ENCODE peak calls at places on chromosome 4, in ten cellular contexts. V is NCI-H2029, P is GM13977, X is OCI-LY7, W is fibroblast of the aortic adventitia, M is GM04504, B is GM23338, E is uterus, F is SK-N-DZ, H is HCEC 1CT. L is an unnamed sample.

GRCh38 chr4:176205299-176205698 is 9.9 kb upstream of the SPATA4 start:
- DNase-seq in F (no peak), V (no peak), P (no peak), M (no peak), B (peak), W (no peak), H (no peak), E (no peak), X (no peak), L (no peak)

GRCh38 chr4:7516773-7517144 is 82.0 kb upstream of the PSAPL1 start:
- DNase-seq in M (no peak), X (no peak), F (no peak), H (no peak), W (no peak), E (no peak), V (no peak), B (peak), P (no peak), L (no peak)

GRCh38 chr4:137363496-137363895 is 168.8 kb downstream of the PCDH18 start:
- DNase-seq in E (no peak), W (no peak), X (no peak), M (no peak), P (no peak), B (no peak), V (no peak), H (no peak), F (no peak), L (no peak)

GRCh38 chr4:8580321-8581093 is at the start of gene GPR78:
- DNase-seq in E (peak), W (peak), H (no peak), X (no peak), P (peak), V (no peak), M (no peak), B (peak), F (no peak), L (peak)

GRCh38 chr4:109723110-109723509 is 6.8 kb downstream of the PLA2G12A start:
- DNase-seq in B (no peak), F (no peak), V (no peak), M (no peak), E (no peak), P (no peak), W (no peak), X (peak), H (no peak), L (no peak)

GRCh38 chr4:183257808-183258207 is 62.3 kb downstream of the CLDN22 start:
- DNase-seq in M (no peak), X (no peak), H (no peak), E (no peak), B (peak), F (peak), V (no peak), W (no peak), P (no peak), L (peak)

GRCh38 chr4:102817021-102817605 is 10.2 kb downstream of the UBE2D3 start:
- DNase-seq in F (no peak), B (no peak), H (no peak), V (no peak), X (no peak), W (no peak), M (no peak), E (no peak), P (no peak), L (no peak)

GRCh38 chr4:147760695-147761094 is 28.8 kb downstream of the ARHGAP10 start:
- DNase-seq in H (no peak), X (no peak), P (no peak), B (no peak), M (no peak), E (no peak), W (no peak), F (no peak), V (peak), L (peak)

GRCh38 chr4:110518889-110519490 is 43.0 kb downstream of the ENPEP start:
- DNase-seq in B (peak), M (no peak), E (no peak), P (peak), F (peak), H (no peak), V (no peak), W (peak), X (peak), L (peak)

GRCh38 chr4:165765053-165765452 is 108.0 kb upstream of the TLL1 start:
- DNase-seq in B (no peak), P (no peak), V (no peak), W (no peak), M (no peak), H (no peak), X (no peak), E (no peak), F (no peak), L (peak)

GRCh38 chr4:147578057-147578476 is 39.1 kb upstream of the TMEM184C start:
- DNase-seq in P (no peak), F (no peak), M (no peak), B (no peak), V (no peak), H (peak), E (peak), X (no peak), W (peak), L (peak)

GRCh38 chr4:186900232-186900900 is 176.7 kb upstream of the FAT1 start:
- DNase-seq in V (no peak), E (no peak), M (peak), W (peak), F (no peak), B (no peak), H (peak), P (no peak), X (no peak), L (no peak)

GRCh38 chr4:51894246-51894645 is 51.3 kb downstream of the DCUN1D4 start:
- DNase-seq in X (no peak), B (no peak), H (peak), P (no peak), W (peak), M (peak), F (no peak), E (no peak), V (no peak), L (no peak)

GRCh38 chr4:126687655-126688358 is 945.0 kb upstream of the INTU start:
- DNase-seq in H (no peak), W (no peak), M (no peak), V (no peak), P (no peak), F (no peak), E (no peak), B (no peak), X (no peak), L (no peak)

GRCh38 chr4:650951-651883 is 22.9 kb downstream of the ATP5ME start:
- DNase-seq in E (no peak), F (no peak), P (no peak), V (no peak), W (no peak), H (no peak), M (no peak), X (no peak), B (peak), L (peak)

GRCh38 chr4:8393593-8394038 is 46.9 kb downstream of the ACOX3 start:
- DNase-seq in M (peak), B (no peak), H (peak), E (peak), V (no peak), X (no peak), F (peak), P (peak), W (peak), L (peak)

GRCh38 chr4:7942019-7942556 is 2.4 kb upstream of the AFAP1 start:
- DNase-seq in V (no peak), B (no peak), X (no peak), W (no peak), E (no peak), P (no peak), M (no peak), F (no peak), H (no peak), L (no peak)

GRCh38 chr4:183407635-183408463 is 36.6 kb upstream of the CDKN2AIP start:
- DNase-seq in H (no peak), E (no peak), P (no peak), B (no peak), F (no peak), V (no peak), W (no peak), M (no peak), X (no peak), L (no peak)

GRCh38 chr4:187606581-187606980 is 389.0 kb upstream of the ZFP42 start:
- DNase-seq in M (peak), V (peak), X (peak), E (no peak), B (peak), P (peak), W (peak), F (peak), H (peak), L (peak)

GRCh38 chr4:168540086-168540864 is 43.4 kb downstream of the PALLD start:
- DNase-seq in E (no peak), P (no peak), H (peak), W (peak), F (no peak), V (no peak), B (no peak), M (peak), X (no peak), L (no peak)

GRCh38 chr4:101345271-101345595 is 2.1 kb downstream of the PPP3CA start:
- DNase-seq in E (peak), M (no peak), W (peak), F (no peak), H (no peak), V (no peak), B (no peak), P (peak), X (peak), L (peak)

GRCh38 chr4:100317032-100317864 is 127.0 kb upstream of the DDIT4L start:
- DNase-seq in F (no peak), W (peak), X (no peak), V (no peak), P (no peak), H (no peak), B (no peak), E (no peak), M (no peak), L (no peak)

GRCh38 chr4:140243345-140243753 is 89.4 kb upstream of the MAML3 start:
- DNase-seq in M (no peak), P (peak), H (no peak), V (peak), X (peak), B (no peak), W (no peak), F (no peak), E (peak), L (peak)

GRCh38 chr4:162921178-162921785 is 245.4 kb downstream of the NAF1 start:
- DNase-seq in H (no peak), V (no peak), E (no peak), W (no peak), B (peak), X (no peak), P (no peak), F (peak), M (no peak), L (no peak)

GRCh38 chr4:16732741-16733140 is 165.7 kb downstream of the LDB2 start:
- DNase-seq in F (no peak), E (no peak), M (no peak), V (no peak), W (no peak), P (no peak), B (peak), X (no peak), H (no peak), L (no peak)

GRCh38 chr4:96993528-96993927 is 1149.7 kb downstream of the STPG2 start:
- DNase-seq in W (no peak), F (no peak), X (no peak), E (no peak), B (peak), P (no peak), H (no peak), V (no peak), M (no peak), L (peak)

GRCh38 chr4:26330186-26330787 is 9.5 kb downstream of the RBPJ start:
- DNase-seq in P (no peak), E (no peak), V (peak), X (peak), B (peak), H (peak), M (no peak), F (peak), W (peak), L (peak)

GRCh38 chr4:76449824-76450223 is 14.8 kb downstream of the SHROOM3 start:
- DNase-seq in P (no peak), W (peak), B (peak), F (no peak), H (no peak), M (no peak), X (no peak), E (no peak), V (no peak), L (no peak)

GRCh38 chr4:140102406-140102805 is 51.6 kb downstream of the MAML3 start:
- DNase-seq in W (no peak), X (no peak), F (no peak), P (no peak), V (no peak), M (no peak), H (no peak), B (no peak), E (no peak), L (no peak)

GRCh38 chr4:140098481-140099132 is 55.4 kb downstream of the MAML3 start:
- DNase-seq in W (peak), X (no peak), E (no peak), B (no peak), M (peak), P (no peak), V (no peak), H (peak), F (no peak), L (peak)

GRCh38 chr4:95095352-95095974 is 337.7 kb downstream of the BMPR1B start:
- DNase-seq in E (no peak), B (peak), P (no peak), W (peak), F (peak), H (peak), V (peak), M (no peak), X (peak), L (peak)

L was measured in DMS53.